ENCODE peak calls at places on chromosomes 7 and 10, in eight cellular contexts. J is heart left ventricle, I is body of pancreas, B is astrocyte, K is tibial nerve, L is Peyer's patch, F is upper lobe of right lung, Q is kidney. P is an unnamed sample.

GRCh38 chr10:14605231-14605925 is 169.3 kb downstream of the FAM107B start:
- DNase-seq in L (no peak), Q (peak; percentile 41), K (no peak), I (no peak), J (no peak), F (no peak), B (peak; percentile 58), P (no peak)

GRCh38 chr10:8137272-8137680 is 82.8 kb downstream of the GATA3 start:
- DNase-seq in Q (no peak), I (no peak), F (no peak), K (no peak), B (no peak), J (no peak), L (no peak), P (no peak)

GRCh38 chr10:104895981-104896380 is 254.9 kb downstream of the SORCS3 start:
- DNase-seq in I (no peak), F (no peak), J (no peak), Q (no peak), B (no peak), L (no peak), K (no peak), P (no peak)

GRCh38 chr10:23384364-23384763 is 39.8 kb upstream of the C10orf67 start:
- DNase-seq in J (no peak), F (no peak), B (peak; percentile 57), I (no peak), L (no peak), K (no peak), Q (no peak), P (no peak)

GRCh38 chr7:98157761-98158160 is 51.1 kb downstream of the LMTK2 start:
- DNase-seq in L (no peak), Q (no peak), B (no peak), F (no peak), I (no peak), J (no peak), K (no peak), P (no peak)

GRCh38 chr7:730501-731439 is 3.7 kb upstream of the PRKAR1B start:
- DNase-seq in L (no peak), K (no peak), F (peak; percentile 59), Q (no peak), I (no peak), B (no peak), J (no peak), P (no peak)

GRCh38 chr10:22727663-22728062 is 13.3 kb upstream of the PIP4K2A start:
- DNase-seq in I (no peak), F (no peak), L (no peak), J (no peak), K (no peak), Q (no peak), B (no peak), P (no peak)

GRCh38 chr10:85617751-85618150 is 748.8 kb downstream of the GRID1 start:
- DNase-seq in Q (no peak), J (no peak), F (no peak), K (no peak), B (no peak), I (no peak), L (no peak), P (no peak)

GRCh38 chr7:1123721-1124120 is 35.8 kb downstream of the GPER1 start:
- DNase-seq in L (peak; percentile 65), B (peak; percentile 73), K (peak; percentile 75), Q (peak; percentile 93), I (peak; percentile 63), J (peak; percentile 82), F (peak; percentile 76), P (no peak)

GRCh38 chr7:43700059-43700501 is 29.2 kb downstream of the COA1 start:
- DNase-seq in K (no peak), J (no peak), F (no peak), B (peak; percentile 63), Q (no peak), I (no peak), L (no peak), P (no peak)

GRCh38 chr7:70919491-70920073 is 212.4 kb upstream of the GALNT17 start:
- DNase-seq in I (no peak), B (no peak), F (no peak), J (no peak), Q (no peak), K (no peak), L (no peak), P (no peak)

GRCh38 chr7:116334555-116334954 is 124.2 kb downstream of the TES start:
- DNase-seq in K (no peak), B (no peak), Q (no peak), J (no peak), F (no peak), I (no peak), L (no peak), P (no peak)

GRCh38 chr10:62248465-62248864 is 20.2 kb downstream of the RTKN2 start:
- DNase-seq in K (no peak), L (no peak), Q (no peak), I (no peak), J (no peak), B (no peak), F (no peak), P (no peak)

GRCh38 chr7:91880016-91880412 is 488 bp downstream of the MTERF1 start:
- DNase-seq in J (no peak), Q (no peak), K (no peak), L (no peak), B (no peak), I (no peak), F (no peak), P (no peak)

GRCh38 chr10:71905164-71905563 is 54.1 kb upstream of the PSAP start:
- DNase-seq in F (no peak), J (no peak), K (no peak), L (no peak), I (no peak), B (no peak), Q (peak; percentile 32), P (no peak)

GRCh38 chr10:2245580-2245979 is 508.3 kb upstream of the ADARB2 start:
- DNase-seq in K (no peak), F (no peak), J (no peak), Q (no peak), L (no peak), I (no peak), B (no peak), P (no peak)

GRCh38 chr10:58367049-58367448 is 18.2 kb upstream of the TFAM start:
- DNase-seq in J (no peak), L (no peak), I (no peak), K (no peak), F (no peak), B (no peak), Q (no peak), P (no peak)

GRCh38 chr10:61902448-61903183 is 1.1 kb downstream of the ARID5B start:
- DNase-seq in Q (no peak), L (peak; percentile 84), K (peak; percentile 18), I (peak; percentile 63), J (peak; percentile 68), B (peak; percentile 63), F (no peak), P (peak; percentile 52)

GRCh38 chr7:2876031-2876862 is 32.1 kb upstream of the GNA12 start:
- DNase-seq in J (no peak), F (no peak), Q (no peak), L (no peak), I (no peak), B (peak; percentile 82), K (no peak), P (peak; percentile 29)

DNA sequence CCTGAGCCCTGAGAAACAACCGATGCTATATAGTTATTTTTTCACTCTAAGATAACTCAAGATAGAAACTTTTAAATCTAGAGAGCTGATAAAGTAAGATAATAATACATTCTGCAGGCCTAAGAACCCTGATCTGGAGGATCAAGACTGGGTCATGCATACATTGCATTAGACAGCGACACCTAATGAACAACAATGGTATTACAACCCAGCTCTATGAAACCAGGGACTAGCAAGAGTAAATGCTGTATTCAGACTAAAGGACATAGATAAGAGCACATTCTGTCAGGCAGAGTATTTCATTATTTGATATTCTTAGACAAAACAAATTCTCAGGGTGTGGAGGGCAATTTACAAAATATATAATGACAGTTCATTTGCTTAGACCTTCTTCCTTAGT is 148.6 kb downstream of the GRK5 start:
- DNase-seq in I (no peak), Q (no peak), J (no peak), B (no peak), K (no peak), F (no peak), L (no peak), P (no peak)
- TF ChIP-seq CTCF in I (no peak), Q (no peak), J (peak; percentile 7), B (peak; percentile 31), K (no peak), F (peak; percentile 39), L (peak; percentile 10), P (no peak)

DNA sequence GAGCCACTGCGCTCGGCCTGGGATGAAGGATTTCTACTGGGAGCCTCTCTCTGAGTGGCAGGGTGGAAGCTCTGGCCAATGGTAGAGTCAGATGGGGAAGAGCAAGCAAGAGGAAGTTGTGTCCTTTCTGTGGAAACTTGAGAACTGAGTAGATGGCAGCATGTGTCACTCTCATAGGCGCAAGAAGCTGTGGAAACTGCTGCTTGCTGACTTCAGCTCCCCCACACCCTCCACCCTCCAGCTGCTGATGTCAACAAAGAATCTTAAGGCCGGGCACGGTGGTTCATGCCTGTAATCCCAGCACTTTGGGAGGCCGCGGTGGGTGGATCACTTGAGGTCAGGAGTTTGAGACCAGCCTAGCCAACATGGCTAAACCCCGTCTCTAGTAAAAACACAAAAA is 39.8 kb upstream of the SRGN start:
- DNase-seq in K (no peak), L (peak; percentile 70), I (no peak), J (peak; percentile 43), B (no peak), F (peak; percentile 78), Q (peak; percentile 75), P (no peak)
- TF ChIP-seq CTCF in K (no peak), L (no peak), I (no peak), J (no peak), B (no peak), F (no peak), Q (no peak), P (no peak)

DNA sequence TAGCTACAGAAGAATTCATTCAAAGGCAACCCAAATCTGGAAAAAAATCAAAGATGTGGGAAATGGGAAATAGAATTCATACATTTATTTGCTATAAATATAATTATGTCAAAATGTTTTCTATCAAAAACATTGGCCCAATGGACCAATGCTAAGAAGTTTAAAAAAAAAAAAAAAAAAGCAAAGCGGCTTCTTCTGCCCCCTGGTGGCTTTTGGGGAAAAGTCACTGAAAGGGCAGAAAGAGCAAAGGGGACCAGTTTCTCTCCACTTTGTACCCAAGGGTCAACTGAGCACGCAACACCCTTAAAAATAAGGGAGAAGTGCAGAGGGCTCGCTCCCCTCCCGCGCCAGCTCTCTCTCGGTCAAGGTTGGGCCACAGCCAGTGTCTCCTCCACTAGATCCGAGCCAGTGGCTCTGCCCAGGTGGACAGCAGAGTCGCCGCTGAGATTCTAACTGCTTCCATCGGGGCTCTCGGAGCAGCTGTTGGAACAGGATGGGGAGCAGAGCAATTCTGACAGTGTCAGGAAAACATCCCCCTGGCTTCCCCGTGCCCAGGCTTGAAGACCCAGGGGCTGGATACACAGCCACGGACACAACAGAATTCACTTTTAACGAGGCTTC is 136.4 kb upstream of the FGFR2 start:
- DNase-seq in B (no peak), Q (no peak), I (peak; percentile 26), J (no peak), L (no peak), F (no peak), K (no peak), P (no peak)
- TF ChIP-seq CTCF in B (peak; percentile 68), Q (peak; percentile 61), I (peak; percentile 63), J (peak; percentile 69), L (peak; percentile 58), F (peak; percentile 72), K (peak; percentile 37), P (peak; percentile 39)

GRCh38 chr7:36082910-36083309 is 70.1 kb upstream of the EEPD1 start:
- DNase-seq in L (no peak), Q (no peak), F (no peak), K (no peak), J (no peak), I (no peak), B (no peak), P (peak; percentile 25)
- TF ChIP-seq CTCF in L (no peak), Q (no peak), F (no peak), K (no peak), J (no peak), I (no peak), B (no peak), P (no peak)